ENCODE peak calls at places on chromosomes 1 and 21, in six cellular contexts. N, R, Y, J, X and P are unnamed samples.

GRCh38 chr1:223665592-223666312 is at the start of gene CAPN8:
- DNase-seq in Y (no peak), J (no peak), R (no peak), X (no peak), N (no peak), P (no peak)

GRCh38 chr1:53346814-53347176 is 18.9 kb upstream of the LRP8 start:
- DNase-seq in J (no peak), X (no peak), Y (no peak), N (no peak), R (no peak), P (no peak)

GRCh38 chr1:231855395-231855794 is 228.8 kb downstream of the DISC1 start:
- DNase-seq in N (no peak), J (no peak), Y (no peak), X (no peak), R (no peak), P (no peak)

GRCh38 chr1:6273380-6273891 is 12.5 kb upstream of the GPR153 start:
- DNase-seq in J (no peak), N (peak), Y (no peak), X (no peak), R (no peak), P (no peak)

GRCh38 chr1:41338820-41339219 is 22.4 kb upstream of the FOXO6 start:
- DNase-seq in Y (no peak), X (no peak), R (no peak), N (no peak), J (no peak), P (no peak)

GRCh38 chr1:223819730-223820514 is 25.8 kb downstream of the TP53BP2 start:
- DNase-seq in R (no peak), J (no peak), X (no peak), Y (no peak), N (no peak), P (peak)

GRCh38 chr1:207362962-207363858 is 41.7 kb downstream of the CD55 start:
- DNase-seq in Y (no peak), J (no peak), R (peak), N (peak), X (no peak), P (no peak)

GRCh38 chr1:98077691-98078090 is 156.9 kb upstream of the DPYD start:
- DNase-seq in N (no peak), Y (no peak), R (no peak), J (no peak), X (no peak), P (no peak)

GRCh38 chr1:101520302-101520701 is 283.5 kb downstream of the S1PR1 start:
- DNase-seq in N (peak), R (peak), Y (peak), X (peak), J (peak), P (peak)

GRCh38 chr1:19435851-19436465 is 49.4 kb downstream of the CAPZB start:
- DNase-seq in X (peak), R (no peak), J (no peak), Y (peak), N (no peak), P (no peak)

GRCh38 chr21:14584357-14585095 is 38.4 kb upstream of the SAMSN1 start:
- DNase-seq in J (no peak), Y (no peak), N (no peak), X (no peak), R (no peak), P (no peak)

GRCh38 chr1:184759097-184759496 is 4.4 kb upstream of the EDEM3 start:
- DNase-seq in N (no peak), J (no peak), X (peak), R (no peak), Y (no peak), P (no peak)

GRCh38 chr1:165755393-165756010 is 13.2 kb downstream of the TMCO1 start:
- DNase-seq in J (no peak), Y (no peak), N (no peak), X (no peak), R (no peak), P (no peak)

GRCh38 chr1:156821801-156822200 is 5.2 kb upstream of the SH2D2A start:
- DNase-seq in N (no peak), J (no peak), R (no peak), Y (no peak), X (no peak), P (no peak)

GRCh38 chr1:164654200-164654599 is 95.2 kb downstream of the PBX1 start:
- DNase-seq in J (no peak), R (no peak), X (no peak), Y (no peak), N (no peak), P (no peak)

GRCh38 chr1:216462061-216462775 is 39.0 kb upstream of the USH2A start:
- DNase-seq in R (no peak), Y (no peak), J (no peak), X (no peak), N (no peak), P (no peak)

GRCh38 chr1:204673909-204674701 is 11.4 kb downstream of the LRRN2 start:
- DNase-seq in Y (no peak), J (no peak), X (no peak), N (no peak), R (no peak), P (no peak)

GRCh38 chr1:25020851-25021585 is 90.9 kb upstream of the RUNX3 start:
- DNase-seq in Y (no peak), X (no peak), R (no peak), N (no peak), J (no peak), P (no peak)

GRCh38 chr1:55716610-55717009 is 501.4 kb upstream of the USP24 start:
- DNase-seq in J (no peak), Y (no peak), N (no peak), X (no peak), R (no peak), P (no peak)

GRCh38 chr1:2444138-2444591 is 31.8 kb upstream of the PEX10 start:
- DNase-seq in R (no peak), J (no peak), Y (no peak), N (no peak), X (no peak), P (no peak)

GRCh38 chr21:45949928-45950739 is 31.4 kb upstream of the COL6A1 start:
- DNase-seq in X (no peak), N (no peak), J (no peak), R (no peak), Y (no peak), P (no peak)

GRCh38 chr1:37817481-37817880 is 9.5 kb upstream of the YRDC start:
- DNase-seq in Y (no peak), R (peak), J (no peak), N (no peak), X (no peak), P (peak)
- TF ChIP-seq MYC in Y (no peak), R (no peak), J (no peak), N (no peak), X (no peak), P (no peak)

GRCh38 chr1:43499882-43500281 is 30.8 kb upstream of the PTPRF start:
- DNase-seq in N (peak), Y (no peak), R (no peak), X (peak), J (no peak), P (no peak)
- TF ChIP-seq MYC in N (no peak), Y (no peak), R (no peak), X (no peak), J (no peak), P (no peak)

DNA sequence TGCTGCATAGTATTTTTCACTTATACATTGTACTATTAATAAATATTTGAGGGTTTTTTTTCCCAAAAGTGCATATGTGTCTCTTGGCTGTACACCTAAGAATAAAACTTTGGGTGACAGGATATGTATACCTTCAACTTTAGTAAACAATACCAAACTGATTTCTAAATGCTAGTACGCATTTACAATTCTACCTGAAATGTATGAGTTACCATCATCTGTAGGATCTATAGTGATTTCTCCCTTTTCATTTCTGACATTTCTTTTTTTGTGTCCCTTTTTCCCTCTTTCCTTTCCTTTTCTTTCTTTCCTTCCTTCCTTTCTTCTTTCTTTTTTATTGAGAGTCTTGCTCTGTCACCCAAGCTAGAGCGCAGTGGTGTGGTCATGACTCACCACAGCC is 16.7 kb upstream of the BMP8B start:
- DNase-seq in J (no peak), N (no peak), X (no peak), R (no peak), Y (no peak), P (no peak)
- TF ChIP-seq MYC in J (no peak), N (no peak), X (no peak), R (no peak), Y (no peak), P (no peak)

GRCh38 chr1:11320153-11320936 is 47.3 kb downstream of the UBIAD1 start:
- DNase-seq in J (no peak), Y (no peak), N (peak), R (peak), X (peak), P (peak)
- TF ChIP-seq MYC in J (no peak), Y (no peak), N (no peak), R (no peak), X (no peak), P (no peak)

GRCh38 chr1:221776495-221777413 is 34.9 kb upstream of the DUSP10 start:
- DNase-seq in X (no peak), Y (no peak), R (no peak), J (peak), N (no peak), P (no peak)
- TF ChIP-seq MYC in X (no peak), Y (no peak), R (no peak), J (no peak), N (no peak), P (no peak)

GRCh38 chr1:225814381-225814780 is 4.5 kb downstream of the EPHX1 start:
- DNase-seq in Y (no peak), X (no peak), N (no peak), R (no peak), J (no peak), P (no peak)

GRCh38 chr1:225817611-225818061 is 7.7 kb downstream of the EPHX1 start:
- DNase-seq in J (no peak), N (peak), R (peak), X (peak), Y (peak), P (peak)

GRCh38 chr1:225815526-225816178 is 5.7 kb downstream of the EPHX1 start:
- DNase-seq in X (no peak), Y (no peak), N (no peak), R (no peak), J (no peak), P (no peak)

GRCh38 chr1:225818229-225818628 is 8.3 kb downstream of the EPHX1 start:
- DNase-seq in J (no peak), N (no peak), X (no peak), Y (no peak), R (no peak), P (no peak)

GRCh38 chr1:225816643-225817538 is 7.0 kb downstream of the EPHX1 start:
- DNase-seq in N (no peak), R (no peak), Y (peak), X (no peak), J (no peak), P (no peak)
- TF ChIP-seq MYC in N (no peak), R (no peak), Y (no peak), X (no peak), J (no peak), P (no peak)

DNA sequence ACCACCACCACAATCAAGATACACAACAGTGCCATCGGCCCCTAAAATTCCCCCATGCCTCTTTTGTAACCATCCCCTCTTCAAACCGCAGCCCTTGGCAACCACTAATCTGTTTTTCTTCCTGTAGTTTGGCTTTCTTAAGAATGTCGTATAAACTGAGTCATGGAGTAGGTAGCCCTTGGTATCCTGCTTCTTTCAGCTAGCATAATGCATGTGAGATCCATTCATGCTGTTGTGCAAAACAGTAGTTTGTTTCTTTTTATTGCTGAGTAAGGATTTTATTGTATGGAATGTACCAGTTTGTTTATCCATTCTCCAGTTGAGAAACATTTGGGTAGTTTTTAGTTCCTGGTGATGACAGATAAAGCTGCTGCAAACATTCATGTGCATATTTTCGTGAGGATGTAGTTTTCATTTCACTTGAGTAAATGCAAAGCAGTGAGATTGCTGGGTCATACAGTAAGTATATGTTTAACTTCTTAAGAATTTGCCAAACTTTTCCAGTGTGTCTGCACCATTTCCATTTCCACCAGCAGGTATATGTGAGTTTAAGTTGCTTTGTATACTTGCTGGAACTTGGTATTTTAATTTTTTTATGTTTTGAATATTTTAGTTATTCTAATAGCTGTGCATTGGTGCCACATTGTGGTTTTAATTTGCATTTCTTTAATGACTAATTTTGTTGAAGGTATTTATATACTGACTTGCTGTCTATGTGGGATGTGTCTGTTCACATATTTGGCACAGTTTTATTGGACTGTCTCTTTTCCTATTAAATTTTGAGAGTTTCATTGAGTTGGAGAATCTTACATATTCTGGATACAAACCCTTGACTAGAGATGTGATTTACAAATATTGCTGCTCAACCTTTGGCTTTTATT is 148.4 kb upstream of the MAP1LC3C start:
- DNase-seq in N (no peak), J (no peak), Y (no peak), X (no peak), R (peak), P (peak)
- TF ChIP-seq MYC in N (no peak), J (no peak), Y (no peak), X (no peak), R (peak), P (no peak)

DNA sequence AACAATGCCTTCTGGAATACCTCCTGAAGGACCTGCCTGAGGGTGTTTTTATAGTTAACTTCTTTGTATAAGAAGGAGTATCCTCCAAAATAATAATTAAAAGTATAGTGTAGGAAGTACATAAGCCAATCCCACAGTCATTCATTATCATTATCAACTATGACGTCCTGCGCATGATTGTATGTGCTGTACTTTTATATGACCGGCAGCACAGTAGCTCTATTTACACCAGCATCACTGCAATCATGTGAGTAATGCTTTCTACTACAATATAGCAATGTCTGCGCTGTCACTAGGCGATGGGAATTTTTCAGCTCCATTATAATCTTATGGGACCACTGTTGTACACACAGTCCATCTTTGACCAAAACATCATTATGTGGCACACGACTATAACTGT is 72.0 kb downstream of the BEND5 start:
- DNase-seq in N (no peak), J (no peak), X (no peak), Y (no peak), R (no peak), P (no peak)
- TF ChIP-seq MYC in N (no peak), J (no peak), X (no peak), Y (no peak), R (no peak), P (no peak)

GRCh38 chr1:162554258-162554657 is 7.3 kb upstream of the UAP1 start:
- DNase-seq in J (no peak), Y (no peak), R (peak), X (no peak), N (no peak), P (no peak)
- TF ChIP-seq MYC in J (no peak), Y (no peak), R (no peak), X (no peak), N (no peak), P (no peak)

GRCh38 chr21:35562876-35563275 is 497.4 kb downstream of the SETD4 start:
- DNase-seq in J (no peak), R (no peak), Y (no peak), X (no peak), N (no peak), P (no peak)

GRCh38 chr21:35559881-35560280 is 500.4 kb downstream of the SETD4 start:
- DNase-seq in R (no peak), X (no peak), N (no peak), J (no peak), Y (no peak), P (no peak)

GRCh38 chr21:35556536-35556935 is 503.8 kb downstream of the SETD4 start:
- DNase-seq in N (no peak), X (no peak), J (no peak), R (no peak), Y (no peak), P (no peak)

GRCh38 chr21:35561076-35561475 is 499.2 kb downstream of the SETD4 start:
- DNase-seq in Y (no peak), J (no peak), R (no peak), X (no peak), N (no peak), P (no peak)

GRCh38 chr21:35559128-35559831 is 501.0 kb downstream of the SETD4 start:
- DNase-seq in X (no peak), R (no peak), J (no peak), N (no peak), Y (no peak), P (no peak)
- TF ChIP-seq MYC in X (no peak), R (no peak), J (no peak), N (no peak), Y (no peak), P (no peak)